ENCODE peak calls at places on chromosomes 5 and 9, in seven cellular contexts. O is cardiac muscle cell, N is GM12878, E is GM23338, Q is dorsolateral prefrontal cortex, G is mesothelial cell of epicardium, T is GM12865. J is an unnamed sample.

GRCh38 chr5:80919678-80920196 is 40.4 kb upstream of the RASGRF2 start:
- DNase-seq in O (no peak), N (no peak), E (no peak), Q (no peak), G (no peak), T (no peak), J (no peak)

GRCh38 chr5:85670417-85670816 is 947.3 kb upstream of the COX7C start:
- DNase-seq in O (no peak), N (no peak), E (no peak), Q (no peak), G (no peak), T (no peak), J (no peak)

GRCh38 chr9:37617837-37618236 is 25.4 kb upstream of the TOMM5 start:
- DNase-seq in O (no peak), N (no peak), E (peak; percentile 17), Q (no peak), G (no peak), T (no peak), J (no peak)

GRCh38 chr5:161507591-161507990 is 38.9 kb downstream of the GABRB2 start:
- DNase-seq in O (no peak), N (no peak), E (no peak), Q (no peak), G (no peak), T (peak; percentile 7), J (no peak)

GRCh38 chr9:134061019-134061687 is 6.7 kb downstream of the BRD3 start:
- DNase-seq in O (no peak), N (no peak), E (no peak), Q (peak; percentile 10), G (peak; percentile 35), T (no peak), J (no peak)

GRCh38 chr5:149333711-149334443 is 11.4 kb upstream of the GRPEL2 start:
- DNase-seq in O (no peak), N (no peak), E (no peak), Q (no peak), G (no peak), T (no peak), J (no peak)

GRCh38 chr5:168829044-168829443 is 249.9 kb upstream of the PANK3 start:
- DNase-seq in O (no peak), N (no peak), E (no peak), Q (no peak), G (no peak), T (no peak), J (no peak)

GRCh38 chr5:135236187-135236835 is 162.7 kb downstream of the MACROH2A1 start:
- DNase-seq in O (no peak), N (no peak), E (no peak), Q (no peak), G (no peak), T (no peak), J (no peak)

GRCh38 chr9:137250329-137251193 is 525 bp upstream of the STPG3 start:
- DNase-seq in O (no peak), N (no peak), E (no peak), Q (no peak), G (no peak), T (no peak), J (no peak)

GRCh38 chr5:73393606-73394489 is 54.7 kb downstream of the FOXD1 start:
- DNase-seq in O (no peak), N (no peak), E (no peak), Q (no peak), G (no peak), T (no peak), J (no peak)

GRCh38 chr5:172149073-172149472 is 39.0 kb downstream of the STK10 start:
- DNase-seq in O (no peak), N (no peak), E (no peak), Q (no peak), G (no peak), T (no peak), J (no peak)

GRCh38 chr9:136882109-136882946 is 4.0 kb upstream of the TRAF2 start:
- DNase-seq in O (no peak), N (peak; percentile 73), E (no peak), Q (no peak), G (no peak), T (peak; percentile 90), J (peak; percentile 87)

GRCh38 chr5:170751631-170752030 is 31.9 kb upstream of the GABRP start:
- DNase-seq in O (no peak), N (no peak), E (no peak), Q (no peak), G (no peak), T (no peak), J (no peak)

GRCh38 chr5:179776413-179776938 is 17.3 kb upstream of the LTC4S start:
- DNase-seq in O (no peak), N (no peak), E (no peak), Q (no peak), G (no peak), T (no peak), J (no peak)

GRCh38 chr5:179774442-179774841 is 19.3 kb upstream of the LTC4S start:
- DNase-seq in O (no peak), N (no peak), E (no peak), Q (no peak), G (no peak), T (no peak), J (no peak)

GRCh38 chr5:179772355-179772754 is 21.4 kb upstream of the LTC4S start:
- DNase-seq in O (no peak), N (no peak), E (no peak), Q (no peak), G (no peak), T (no peak), J (no peak)

GRCh38 chr5:179771496-179771895 is 22.3 kb upstream of the LTC4S start:
- DNase-seq in O (no peak), N (no peak), E (no peak), Q (no peak), G (no peak), T (no peak), J (no peak)

DNA sequence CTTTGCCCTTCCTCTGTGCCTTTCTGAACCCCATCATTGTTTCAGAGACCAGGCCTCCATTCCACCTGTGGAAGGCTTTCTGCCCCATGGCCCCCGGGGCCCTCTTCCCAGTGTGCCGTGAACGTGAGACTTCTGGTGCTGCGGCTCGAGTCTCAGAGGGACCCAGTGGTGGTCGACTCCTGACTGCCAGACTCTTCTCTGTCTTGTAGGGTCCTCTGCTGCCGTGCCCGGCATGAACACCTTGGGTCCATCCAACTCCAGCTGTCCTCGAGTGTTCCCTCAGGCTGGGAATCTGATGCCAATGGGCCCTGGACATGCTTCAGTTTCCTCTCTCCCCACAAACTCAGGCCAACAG is 20.1 kb upstream of the LTC4S start:
- DNase-seq in O (no peak), N (no peak), E (no peak), Q (no peak), G (no peak), T (no peak), J (no peak)
- TF ChIP-seq CTCF in O (no peak), N (no peak), E (no peak), Q (no peak), G (no peak), T (no peak), J (no peak)

DNA sequence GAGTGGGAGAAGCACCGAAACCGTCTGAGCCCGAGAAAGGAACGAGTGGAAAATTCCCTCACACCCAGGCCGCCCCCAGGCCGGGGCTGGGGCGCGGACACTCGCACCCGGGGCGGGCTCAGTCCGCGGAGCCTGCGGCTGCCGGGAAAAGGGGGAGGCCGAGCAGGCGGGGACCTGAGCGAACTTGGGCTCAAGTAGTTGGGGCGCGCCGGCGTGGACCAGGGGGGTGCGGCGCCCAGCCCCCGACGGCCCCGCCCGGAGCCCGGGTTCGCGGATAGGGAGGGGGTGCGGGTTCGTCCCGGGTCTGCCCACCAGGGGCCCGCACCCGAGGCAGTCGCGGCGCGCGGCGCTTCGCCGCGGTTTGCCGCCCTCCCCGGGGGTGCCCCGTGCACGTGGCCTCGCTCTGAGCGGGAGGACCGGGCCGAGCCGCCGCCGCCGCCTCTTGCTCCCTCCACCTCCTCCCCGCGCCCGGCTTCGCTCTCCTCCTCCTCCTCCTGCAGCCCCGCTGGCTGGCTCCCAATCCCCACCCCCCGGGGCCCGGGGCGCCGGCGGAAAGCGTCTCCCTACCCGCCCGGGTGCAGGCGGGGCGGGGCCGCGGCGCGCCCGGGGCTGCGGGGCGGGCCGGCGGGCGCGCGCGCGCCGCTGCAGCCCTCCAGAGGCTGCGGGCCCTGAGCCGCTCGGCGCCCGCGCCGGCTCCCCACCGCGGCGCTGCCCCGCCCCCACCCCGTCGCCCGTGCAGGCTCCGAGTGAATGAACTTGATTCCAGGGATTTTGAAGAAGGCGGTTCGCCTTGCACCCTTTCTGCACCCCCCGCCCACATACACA is 1.2 kb upstream of the NFIB start:
- DNase-seq in O (peak; percentile 87), N (no peak), E (peak; percentile 74), Q (peak; percentile 81), G (peak; percentile 96), T (no peak), J (peak; percentile 35)
- TF ChIP-seq CTCF in O (no peak), N (no peak), E (no peak), Q (no peak), G (no peak), T (no peak), J (no peak)

GRCh38 chr9:96655198-96655851 is at the start of gene PRXL2C:
- DNase-seq in O (peak; percentile 88), N (no peak), E (peak; percentile 77), Q (peak; percentile 55), G (peak; percentile 67), T (peak; percentile 72), J (peak; percentile 75)

GRCh38 chr9:96654450-96655197 is 493 bp downstream of the PRXL2C start:
- DNase-seq in O (peak; percentile 92), N (no peak), E (peak; percentile 85), Q (peak; percentile 54), G (peak; percentile 70), T (peak; percentile 56), J (peak; percentile 56)

GRCh38 chr9:96649620-96650323 is 5.3 kb downstream of the PRXL2C start:
- DNase-seq in O (no peak), N (no peak), E (peak; percentile 6), Q (no peak), G (no peak), T (no peak), J (no peak)

GRCh38 chr9:96646081-96646991 is 8.8 kb downstream of the PRXL2C start:
- DNase-seq in O (no peak), N (no peak), E (no peak), Q (no peak), G (no peak), T (no peak), J (no peak)

DNA sequence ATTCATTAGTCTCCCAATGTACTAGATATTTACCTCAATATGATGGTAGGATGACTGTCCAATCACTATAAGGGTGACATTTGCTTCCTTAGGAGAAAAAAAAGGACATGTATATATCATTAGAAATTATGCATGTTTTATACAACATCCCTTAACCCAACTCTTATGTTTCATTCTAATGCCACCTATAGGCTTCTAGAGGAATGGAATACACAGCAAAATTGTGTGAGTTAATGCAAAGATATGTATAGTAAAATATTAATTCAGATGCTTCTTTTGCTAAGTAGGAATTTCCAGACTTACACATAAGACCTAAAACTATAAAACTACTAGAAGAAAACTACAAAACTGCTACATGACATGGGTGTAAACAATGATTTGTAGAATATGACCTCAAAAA is 3.5 kb downstream of the PRXL2C start:
- DNase-seq in O (peak; percentile 13), N (no peak), E (peak; percentile 12), Q (no peak), G (no peak), T (peak; percentile 13), J (no peak)
- TF ChIP-seq CTCF in O (peak; percentile 60), N (peak; percentile 35), E (no peak), Q (peak; percentile 40), G (peak; percentile 40), T (peak; percentile 31), J (peak; percentile 59)

DNA sequence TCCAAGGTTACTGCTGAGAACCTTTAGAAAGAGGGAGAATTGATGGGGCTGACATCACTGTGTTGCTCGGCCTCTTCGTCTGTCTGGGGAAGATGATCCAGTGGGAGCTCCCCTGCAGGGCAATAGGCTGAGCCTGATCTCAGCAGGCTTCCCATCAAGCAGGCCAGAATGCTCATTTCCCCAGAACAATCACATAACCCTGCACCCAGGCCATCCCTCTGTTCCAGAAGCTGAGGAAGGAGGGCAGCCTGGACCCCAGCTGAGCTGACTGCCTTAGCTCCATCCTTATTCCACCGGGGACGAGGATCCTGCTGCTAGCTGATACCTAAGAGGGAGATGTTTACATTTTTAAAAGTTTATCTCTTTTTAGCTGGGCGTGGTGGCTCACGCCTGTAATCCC is 11.6 kb upstream of the CDC23 start:
- DNase-seq in O (no peak), N (no peak), E (no peak), Q (no peak), G (no peak), T (no peak), J (no peak)
- TF ChIP-seq CTCF in O (no peak), N (no peak), E (no peak), Q (no peak), G (no peak), T (no peak), J (no peak)

J was measured in GM10248.